ENCODE peak calls at places on chromosomes 6 and 20, in four cellular contexts. C is Jurkat, Clone E6-1; H is body of pancreas; Q is astrocyte of the cerebellum. M is an unnamed sample.

GRCh38 chr6:44580901-44581300 is 193.4 kb downstream of the CDC5L start:
- DNase-seq in C (no peak), Q (peak), H (no peak), M (peak)

GRCh38 chr6:35552285-35552917 is 39.7 kb upstream of the TULP1 start:
- DNase-seq in H (peak), Q (no peak), C (peak), M (no peak)

GRCh38 chr20:17498181-17498580 is 33.0 kb downstream of the BFSP1 start:
- DNase-seq in Q (no peak), H (no peak), C (no peak), M (no peak)

GRCh38 chr6:127118505-127119360 is at the start of gene RSPO3:
- DNase-seq in H (no peak), Q (no peak), C (no peak), M (no peak)

GRCh38 chr6:21845018-21845417 is 251.5 kb downstream of the SOX4 start:
- DNase-seq in C (peak), H (no peak), Q (no peak), M (no peak)

GRCh38 chr6:4280721-4281120 is 145.3 kb upstream of the ECI2 start:
- DNase-seq in C (no peak), Q (peak), H (no peak), M (peak)

GRCh38 chr6:19013011-19013410 is 625.9 kb downstream of the RNF144B start:
- DNase-seq in H (no peak), C (no peak), Q (no peak), M (no peak)

GRCh38 chr20:7849675-7850074 is 90.6 kb downstream of the HAO1 start:
- DNase-seq in C (no peak), H (no peak), Q (no peak), M (no peak)

GRCh38 chr6:5626727-5627426 is 365.6 kb downstream of the FARS2 start:
- DNase-seq in C (peak), Q (no peak), H (no peak), M (no peak)

GRCh38 chr6:84467296-84467695 is 239.9 kb upstream of the CEP162 start:
- DNase-seq in H (no peak), C (no peak), Q (no peak), M (no peak)

GRCh38 chr6:7391244-7391643 is 1.6 kb downstream of the RIOK1 start:
- DNase-seq in C (no peak), Q (no peak), H (no peak), M (no peak)

GRCh38 chr6:136718486-136718885 is 73.8 kb downstream of the MAP3K5 start:
- DNase-seq in H (no peak), C (no peak), Q (no peak), M (no peak)

GRCh38 chr20:40612247-40612646 is 76.8 kb downstream of the MAFB start:
- DNase-seq in Q (no peak), H (no peak), C (no peak), M (no peak)

GRCh38 chr6:82959385-82959941 is 106.2 kb downstream of the UBE3D start:
- DNase-seq in Q (peak), H (no peak), C (no peak), M (no peak)

GRCh38 chr6:161434921-161435411 is 161.1 kb upstream of the AGPAT4 start:
- DNase-seq in Q (peak), H (peak), C (no peak), M (peak)

GRCh38 chr6:107563694-107564093 is 73.8 kb downstream of the SOBP start:
- DNase-seq in Q (no peak), C (no peak), H (no peak), M (no peak)

GRCh38 chr6:6925391-6926164 is 182.2 kb upstream of the RREB1 start:
- DNase-seq in C (no peak), Q (no peak), H (no peak), M (no peak)

GRCh38 chr20:9514072-9514460 is 324 bp upstream of the LAMP5 start:
- DNase-seq in C (no peak), H (no peak), Q (no peak), M (no peak)

GRCh38 chr20:40506567-40506966 is 182.5 kb downstream of the MAFB start:
- DNase-seq in Q (peak), H (peak), C (no peak), M (peak)

GRCh38 chr6:77678048-77678447 is 25.2 kb downstream of the MEI4 start:
- DNase-seq in H (no peak), C (no peak), Q (no peak), M (no peak)

GRCh38 chr20:20365593-20365992 is 2.3 kb upstream of the INSM1 start:
- DNase-seq in H (no peak), C (no peak), Q (no peak), M (no peak)

GRCh38 chr6:166523782-166524569 is 62.5 kb downstream of the RAMACL start:
- DNase-seq in Q (no peak), H (no peak), C (no peak), M (no peak)

GRCh38 chr20:34111057-34111711 is 859 bp downstream of the EIF2S2 start:
- DNase-seq in Q (peak), C (no peak), H (peak), M (no peak)

GRCh38 chr6:148760568-148761531 is 14.0 kb downstream of the UST start:
- DNase-seq in C (peak), Q (peak), H (peak), M (peak)
- H3K4me3 ChIP-seq in C (peak), Q (peak), H (no peak), M (peak)

DNA sequence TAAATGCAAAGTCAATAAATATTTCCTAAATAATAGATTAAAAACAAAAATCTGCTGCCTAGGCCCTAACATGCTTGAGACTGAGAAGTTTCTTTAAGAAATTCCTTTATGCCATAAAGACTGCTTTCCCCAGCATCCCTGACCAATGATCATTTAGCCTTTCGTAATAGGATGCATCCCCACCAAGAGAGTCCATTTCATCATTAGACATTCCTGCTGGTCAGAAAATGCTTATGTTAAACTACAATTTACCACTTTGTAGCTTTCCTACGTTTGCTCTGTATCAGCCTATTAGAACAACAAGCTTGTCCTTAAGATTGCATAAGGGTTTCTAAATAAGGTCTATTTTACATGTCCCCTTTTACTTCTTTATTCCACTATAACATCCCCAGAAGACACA is 59.8 kb upstream of the HSF2 start:
- DNase-seq in Q (no peak), H (no peak), C (no peak), M (no peak)
- H3K4me3 ChIP-seq in Q (no peak), H (no peak), C (no peak), M (no peak)

DNA sequence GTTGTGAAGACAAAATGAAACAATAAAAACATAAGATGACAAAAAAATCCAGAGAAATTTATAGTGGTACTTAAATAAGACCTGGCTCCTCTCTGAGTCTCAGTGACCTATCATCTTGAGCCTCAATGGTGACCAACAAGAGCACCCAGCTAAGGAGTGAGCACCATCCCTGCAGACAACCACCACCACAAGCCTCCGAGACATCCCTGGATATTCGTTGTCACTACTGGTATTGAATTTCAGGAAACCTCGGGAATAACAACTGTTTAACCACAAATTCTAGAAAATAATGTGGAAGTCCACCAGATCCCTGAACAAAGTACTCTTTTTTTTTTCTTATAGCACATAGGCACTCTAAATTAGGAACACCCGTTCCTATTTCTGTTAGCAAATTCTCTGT is 32.2 kb upstream of the ADGRF5 start:
- DNase-seq in C (no peak), H (no peak), Q (no peak), M (no peak)
- H3K4me3 ChIP-seq in C (no peak), H (no peak), Q (no peak), M (no peak)

GRCh38 chr6:26330835-26331808 is 33.9 kb upstream of the BTN3A2 start:
- DNase-seq in C (peak), H (no peak), Q (no peak), M (no peak)
- H3K4me3 ChIP-seq in C (peak), H (no peak), Q (peak), M (peak)

DNA sequence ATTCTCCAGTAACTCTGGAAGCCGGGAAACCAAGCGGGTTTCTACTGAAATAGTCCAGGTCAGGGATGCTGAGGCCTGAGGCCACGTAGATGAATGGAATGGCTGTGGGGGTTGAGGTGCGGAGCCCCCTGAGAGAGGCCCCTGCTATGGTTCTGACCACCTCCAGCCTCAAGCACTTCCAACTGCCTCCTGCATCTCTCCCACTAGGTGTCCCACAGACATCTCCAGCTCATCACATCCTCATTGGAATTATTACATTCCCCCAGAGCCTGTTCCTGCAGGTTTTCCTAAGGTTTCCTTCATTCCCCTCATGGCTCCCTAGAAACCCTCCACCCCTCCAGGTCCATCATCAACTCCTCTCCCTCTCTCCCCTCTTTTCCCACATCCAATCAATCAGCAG is 48.7 kb downstream of the UNC5CL start:
- DNase-seq in C (no peak), H (no peak), Q (no peak), M (no peak)
- H3K4me3 ChIP-seq in C (no peak), H (no peak), Q (no peak), M (no peak)

GRCh38 chr20:64077876-64078551 is 1.3 kb downstream of the RGS19 start:
- DNase-seq in H (no peak), Q (no peak), C (peak), M (no peak)
- H3K4me3 ChIP-seq in H (no peak), Q (peak), C (peak), M (peak)

DNA sequence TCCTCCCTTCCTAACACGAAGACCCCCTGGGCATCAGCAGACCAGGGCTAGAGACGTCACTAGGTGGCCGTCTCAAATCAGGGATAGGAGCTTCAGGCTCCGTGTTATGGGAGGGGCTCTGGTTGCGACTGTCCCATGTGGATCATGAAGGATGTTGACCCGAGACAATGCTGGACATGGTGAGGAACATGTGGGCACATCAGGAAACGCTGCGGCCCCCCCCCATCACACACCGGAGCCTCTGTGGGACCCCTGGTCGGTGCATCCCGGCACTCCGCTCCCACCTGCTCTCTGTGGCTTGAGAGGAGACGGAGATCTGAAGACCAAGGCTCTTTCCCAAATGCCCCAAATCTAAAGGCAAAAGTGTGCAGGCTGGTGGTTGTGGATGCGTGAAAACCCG is 54.2 kb downstream of the DACT2 start:
- DNase-seq in C (no peak), H (no peak), Q (no peak), M (no peak)
- H3K4me3 ChIP-seq in C (no peak), H (no peak), Q (no peak), M (no peak)

GRCh38 chr6:39791311-39791710 is 865 bp upstream of the DAAM2 start:
- DNase-seq in H (no peak), C (no peak), Q (no peak), M (no peak)
- H3K4me3 ChIP-seq in H (no peak), C (no peak), Q (no peak), M (no peak)

DNA sequence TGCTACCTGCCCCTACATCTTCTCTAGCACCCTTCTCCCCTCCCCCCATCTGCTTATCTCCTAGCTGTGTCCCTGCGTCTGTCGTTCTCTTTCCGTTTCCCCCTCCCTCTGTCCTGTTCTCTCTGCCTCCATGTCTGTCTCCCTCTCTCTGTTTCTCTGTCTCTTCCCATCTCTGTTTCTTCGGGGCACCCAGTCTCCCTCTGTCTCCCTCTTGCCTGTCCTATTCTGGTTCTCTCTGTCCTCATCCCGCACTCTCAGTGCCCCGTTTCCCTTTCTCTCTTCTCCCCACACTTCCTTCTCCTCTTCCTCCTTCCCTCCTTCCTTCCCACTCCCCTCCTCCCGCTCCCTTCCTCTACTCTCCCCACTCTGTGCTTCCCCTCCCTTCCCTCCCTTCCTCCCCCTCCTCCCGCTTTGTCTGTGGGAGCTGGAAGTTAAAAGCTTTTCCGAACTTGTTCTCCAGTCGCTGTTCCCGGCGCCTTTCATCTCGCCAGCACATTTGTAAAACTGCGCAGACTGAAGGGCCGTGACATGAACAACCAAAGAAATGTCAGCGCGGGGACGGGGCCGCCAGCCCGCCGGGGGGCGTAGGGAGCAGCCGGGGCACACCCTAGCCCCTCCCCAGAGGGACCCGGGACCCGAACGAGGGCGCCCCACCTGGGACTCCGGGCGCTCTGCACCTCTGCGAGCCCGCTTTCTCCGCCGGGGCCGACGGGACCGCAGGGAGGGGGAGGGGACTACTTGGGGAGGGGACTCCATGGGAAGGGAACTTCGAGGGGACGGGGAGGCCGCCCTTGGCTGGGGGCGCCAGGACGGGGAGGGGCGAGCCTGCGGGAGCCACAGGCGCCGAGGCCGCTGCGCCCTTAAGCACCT is 4.0 kb upstream of the CDH22 start:
- DNase-seq in Q (no peak), C (no peak), H (peak), M (no peak)
- H3K4me3 ChIP-seq in Q (no peak), C (no peak), H (no peak), M (no peak)

GRCh38 chr20:3094848-3095629 is 10.5 kb upstream of the AVP start:
- DNase-seq in C (no peak), Q (no peak), H (no peak), M (no peak)

GRCh38 chr20:3090565-3090964 is 6.0 kb upstream of the AVP start:
- DNase-seq in H (no peak), Q (no peak), C (peak), M (no peak)

GRCh38 chr20:3088031-3088430 is 3.5 kb upstream of the AVP start:
- DNase-seq in Q (no peak), C (no peak), H (no peak), M (no peak)

GRCh38 chr20:3093861-3094361 is 9.4 kb upstream of the AVP start:
- DNase-seq in C (peak), H (no peak), Q (no peak), M (no peak)

DNA sequence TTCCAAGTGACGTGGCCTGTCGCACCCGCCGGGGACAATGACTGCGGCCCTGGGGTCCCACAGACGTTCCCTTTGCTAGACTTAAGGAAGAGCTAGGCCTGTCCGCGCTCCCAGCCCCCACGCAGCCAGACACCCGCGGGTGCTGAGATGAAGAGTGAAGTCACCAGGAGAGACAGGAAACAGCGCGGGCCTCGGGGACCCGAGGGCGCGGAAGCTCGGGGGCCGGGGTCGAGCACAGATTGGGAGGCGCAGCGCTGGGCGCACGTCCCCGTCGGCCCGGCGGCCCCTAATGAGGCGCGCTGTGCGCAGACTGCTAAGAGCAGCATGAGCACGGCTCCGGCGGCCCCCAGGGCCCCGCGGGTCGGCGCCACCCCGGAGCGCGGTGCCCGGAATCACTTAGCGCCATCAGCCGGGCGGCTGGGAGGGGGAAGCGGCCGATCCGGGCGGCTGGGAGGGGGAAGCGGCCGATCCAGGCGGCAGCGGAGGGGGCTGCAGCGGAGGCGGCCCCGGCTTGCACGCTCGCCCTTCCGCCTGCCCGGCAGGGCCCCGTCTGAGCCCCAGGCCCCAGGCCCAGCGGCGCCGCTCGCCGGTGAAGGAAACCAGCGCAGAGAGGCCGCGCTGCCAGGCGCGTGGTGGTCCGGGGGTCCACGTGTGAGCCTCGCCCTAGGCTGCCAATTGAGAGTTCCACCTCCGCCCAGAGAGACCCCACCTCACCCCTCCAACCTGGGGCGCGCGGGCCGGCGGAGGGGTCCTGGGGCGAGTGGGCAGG is 8.3 kb upstream of the AVP start:
- DNase-seq in C (no peak), H (no peak), Q (no peak), M (no peak)
- H3K4me3 ChIP-seq in C (no peak), H (no peak), Q (peak), M (peak)